ENCODE peak calls at places on chromosomes 5 and 9, in eight cellular contexts. One of them, this sample, is unnamed. For H3K9me3, the result is how much of the 10 kb centered on the place peaks cover.

GRCh38 chr5:69265931-69266330 is 31.2 kb downstream of the CDK7 start:
- DNase-seq in upper lobe of left lung: peak
- DNase-seq in body of pancreas: no peak
- DNase-seq in left ventricle myocardium inferior: no peak
- DNase-seq in mammary epithelial cell: no peak
- DNase-seq in tibial artery: no peak
- DNase-seq in right lobe of liver: no peak
- DNase-seq in AG04450: no peak
- DNase-seq in this sample: no peak

GRCh38 chr9:86187121-86187520 is 72.3 kb downstream of the C9orf153 start:
- DNase-seq in upper lobe of left lung: no peak
- DNase-seq in body of pancreas: no peak
- DNase-seq in left ventricle myocardium inferior: no peak
- DNase-seq in mammary epithelial cell: no peak
- DNase-seq in tibial artery: no peak
- DNase-seq in right lobe of liver: no peak
- DNase-seq in AG04450: no peak
- DNase-seq in this sample: no peak

GRCh38 chr5:94313188-94313587 is 305.2 kb downstream of the KIAA0825 start:
- DNase-seq in upper lobe of left lung: no peak
- DNase-seq in body of pancreas: no peak
- DNase-seq in left ventricle myocardium inferior: no peak
- DNase-seq in mammary epithelial cell: no peak
- DNase-seq in tibial artery: no peak
- DNase-seq in right lobe of liver: no peak
- DNase-seq in AG04450: no peak
- DNase-seq in this sample: no peak

GRCh38 chr9:126854734-126855133 is 5.7 kb upstream of the ZBTB34 start:
- DNase-seq in upper lobe of left lung: no peak
- DNase-seq in body of pancreas: no peak
- DNase-seq in left ventricle myocardium inferior: no peak
- DNase-seq in mammary epithelial cell: no peak
- DNase-seq in tibial artery: no peak
- DNase-seq in right lobe of liver: no peak
- DNase-seq in AG04450: no peak
- DNase-seq in this sample: no peak

GRCh38 chr5:164013077-164013670 is 507.8 kb downstream of the MAT2B start:
- DNase-seq in upper lobe of left lung: no peak
- DNase-seq in body of pancreas: peak
- DNase-seq in left ventricle myocardium inferior: no peak
- DNase-seq in mammary epithelial cell: peak
- DNase-seq in tibial artery: no peak
- DNase-seq in right lobe of liver: no peak
- DNase-seq in AG04450: peak
- DNase-seq in this sample: no peak

GRCh38 chr9:13552606-13553215 is 273.2 kb upstream of the MPDZ start:
- DNase-seq in upper lobe of left lung: no peak
- DNase-seq in body of pancreas: no peak
- DNase-seq in left ventricle myocardium inferior: no peak
- DNase-seq in mammary epithelial cell: no peak
- DNase-seq in tibial artery: no peak
- DNase-seq in right lobe of liver: no peak
- DNase-seq in AG04450: no peak
- DNase-seq in this sample: no peak

GRCh38 chr9:116247791-116248343 is 94.3 kb downstream of the PAPPA start:
- DNase-seq in upper lobe of left lung: no peak
- DNase-seq in body of pancreas: no peak
- DNase-seq in left ventricle myocardium inferior: no peak
- DNase-seq in mammary epithelial cell: no peak
- DNase-seq in tibial artery: no peak
- DNase-seq in right lobe of liver: no peak
- DNase-seq in AG04450: no peak
- DNase-seq in this sample: no peak

GRCh38 chr5:172953776-172954189 is 5.4 kb upstream of the RPL26L1 start:
- DNase-seq in upper lobe of left lung: no peak
- DNase-seq in body of pancreas: no peak
- DNase-seq in left ventricle myocardium inferior: no peak
- DNase-seq in mammary epithelial cell: peak
- DNase-seq in tibial artery: no peak
- DNase-seq in right lobe of liver: no peak
- DNase-seq in AG04450: peak
- DNase-seq in this sample: no peak

GRCh38 chr9:129307227-129307970 is 129.3 kb upstream of the IER5L start:
- DNase-seq in upper lobe of left lung: no peak
- DNase-seq in body of pancreas: no peak
- DNase-seq in left ventricle myocardium inferior: no peak
- DNase-seq in mammary epithelial cell: no peak
- DNase-seq in tibial artery: peak
- DNase-seq in right lobe of liver: peak
- DNase-seq in AG04450: no peak
- DNase-seq in this sample: no peak

GRCh38 chr5:108747111-108748009 is at the start of gene FER:
- DNase-seq in upper lobe of left lung: no peak
- DNase-seq in body of pancreas: peak
- DNase-seq in left ventricle myocardium inferior: no peak
- DNase-seq in mammary epithelial cell: peak
- DNase-seq in tibial artery: peak
- DNase-seq in right lobe of liver: no peak
- DNase-seq in AG04450: no peak
- DNase-seq in this sample: no peak

GRCh38 chr5:120690621-120691407 is 226.7 kb downstream of the PRR16 start:
- DNase-seq in upper lobe of left lung: no peak
- DNase-seq in body of pancreas: no peak
- DNase-seq in left ventricle myocardium inferior: no peak
- DNase-seq in mammary epithelial cell: no peak
- DNase-seq in tibial artery: no peak
- DNase-seq in right lobe of liver: no peak
- DNase-seq in AG04450: no peak
- DNase-seq in this sample: no peak

GRCh38 chr9:109408759-109409462 is 88.1 kb upstream of the EPB41L4B start:
- DNase-seq in upper lobe of left lung: no peak
- DNase-seq in body of pancreas: no peak
- DNase-seq in left ventricle myocardium inferior: no peak
- DNase-seq in mammary epithelial cell: no peak
- DNase-seq in tibial artery: no peak
- DNase-seq in right lobe of liver: no peak
- DNase-seq in AG04450: no peak
- DNase-seq in this sample: no peak

GRCh38 chr9:107693620-107694326 is 204.2 kb upstream of the KLF4 start:
- DNase-seq in upper lobe of left lung: no peak
- DNase-seq in body of pancreas: no peak
- DNase-seq in left ventricle myocardium inferior: no peak
- DNase-seq in mammary epithelial cell: peak
- DNase-seq in tibial artery: no peak
- DNase-seq in right lobe of liver: no peak
- DNase-seq in AG04450: no peak
- DNase-seq in this sample: no peak

GRCh38 chr9:133421615-133422542 is at the start of gene ADAMTS13:
- DNase-seq in upper lobe of left lung: no peak
- DNase-seq in body of pancreas: no peak
- DNase-seq in left ventricle myocardium inferior: no peak
- DNase-seq in mammary epithelial cell: no peak
- DNase-seq in tibial artery: no peak
- DNase-seq in right lobe of liver: no peak
- DNase-seq in AG04450: no peak
- DNase-seq in this sample: no peak

GRCh38 chr5:148512498-148512897 is 128.7 kb downstream of the FBXO38 start:
- DNase-seq in upper lobe of left lung: no peak
- DNase-seq in body of pancreas: no peak
- DNase-seq in left ventricle myocardium inferior: no peak
- DNase-seq in mammary epithelial cell: no peak
- DNase-seq in tibial artery: no peak
- DNase-seq in right lobe of liver: no peak
- DNase-seq in AG04450: no peak
- DNase-seq in this sample: no peak

GRCh38 chr9:92141144-92142129 is 26.2 kb upstream of the SPTLC1 start:
- DNase-seq in upper lobe of left lung: peak
- DNase-seq in body of pancreas: no peak
- DNase-seq in left ventricle myocardium inferior: no peak
- DNase-seq in mammary epithelial cell: peak
- DNase-seq in tibial artery: no peak
- DNase-seq in right lobe of liver: no peak
- DNase-seq in AG04450: no peak
- DNase-seq in this sample: no peak

GRCh38 chr5:170226661-170227060 is 6.1 kb upstream of the C5orf58 start:
- DNase-seq in upper lobe of left lung: no peak
- DNase-seq in body of pancreas: no peak
- DNase-seq in left ventricle myocardium inferior: no peak
- DNase-seq in mammary epithelial cell: no peak
- DNase-seq in tibial artery: peak
- DNase-seq in right lobe of liver: no peak
- DNase-seq in AG04450: no peak
- DNase-seq in this sample: no peak

GRCh38 chr5:151870820-151871219 is 53.8 kb downstream of the GLRA1 start:
- DNase-seq in upper lobe of left lung: no peak
- DNase-seq in body of pancreas: no peak
- DNase-seq in left ventricle myocardium inferior: no peak
- DNase-seq in mammary epithelial cell: peak
- DNase-seq in tibial artery: no peak
- DNase-seq in right lobe of liver: no peak
- DNase-seq in AG04450: no peak
- DNase-seq in this sample: no peak

GRCh38 chr5:173035904-173036707 is 20.0 kb upstream of the CREBRF start:
- DNase-seq in upper lobe of left lung: no peak
- DNase-seq in body of pancreas: no peak
- DNase-seq in left ventricle myocardium inferior: no peak
- DNase-seq in mammary epithelial cell: no peak
- DNase-seq in tibial artery: no peak
- DNase-seq in right lobe of liver: no peak
- DNase-seq in AG04450: no peak
- DNase-seq in this sample: no peak

GRCh38 chr5:39148983-39149534 is 70.3 kb downstream of the FYB1 start:
- DNase-seq in upper lobe of left lung: no peak
- DNase-seq in body of pancreas: no peak
- DNase-seq in left ventricle myocardium inferior: no peak
- DNase-seq in mammary epithelial cell: no peak
- DNase-seq in tibial artery: no peak
- DNase-seq in right lobe of liver: no peak
- DNase-seq in AG04450: no peak
- DNase-seq in this sample: no peak
- TF ChIP-seq CTCF in upper lobe of left lung: no peak
- TF ChIP-seq CTCF in body of pancreas: peak
- TF ChIP-seq CTCF in left ventricle myocardium inferior: peak
- TF ChIP-seq CTCF in mammary epithelial cell: peak
- TF ChIP-seq CTCF in tibial artery: no peak
- TF ChIP-seq CTCF in right lobe of liver: peak
- TF ChIP-seq CTCF in AG04450: peak
- TF ChIP-seq CTCF in this sample: no peak

GRCh38 chr5:141359790-141360426 is at the start of gene PCDHGB2:
- DNase-seq in upper lobe of left lung: no peak
- DNase-seq in body of pancreas: no peak
- DNase-seq in left ventricle myocardium inferior: no peak
- DNase-seq in mammary epithelial cell: no peak
- DNase-seq in tibial artery: no peak
- DNase-seq in right lobe of liver: no peak
- DNase-seq in AG04450: no peak
- DNase-seq in this sample: no peak
- H3K9me3 ChIP-seq in upper lobe of left lung: half or more
- H3K9me3 ChIP-seq in body of pancreas: under half
- H3K9me3 ChIP-seq in left ventricle myocardium inferior: half or more
- H3K9me3 ChIP-seq in mammary epithelial cell: under half
- H3K9me3 ChIP-seq in tibial artery: half or more
- H3K9me3 ChIP-seq in right lobe of liver: under half
- H3K9me3 ChIP-seq in AG04450: half or more
- H3K9me3 ChIP-seq in this sample: half or more

GRCh38 chr9:90773593-90773992 is 28.0 kb upstream of the SYK start:
- DNase-seq in upper lobe of left lung: no peak
- DNase-seq in body of pancreas: no peak
- DNase-seq in left ventricle myocardium inferior: no peak
- DNase-seq in mammary epithelial cell: peak
- DNase-seq in tibial artery: no peak
- DNase-seq in right lobe of liver: no peak
- DNase-seq in AG04450: no peak
- DNase-seq in this sample: peak
- TF ChIP-seq CTCF in upper lobe of left lung: no peak
- TF ChIP-seq CTCF in body of pancreas: peak
- TF ChIP-seq CTCF in left ventricle myocardium inferior: peak
- TF ChIP-seq CTCF in mammary epithelial cell: peak
- TF ChIP-seq CTCF in tibial artery: no peak
- TF ChIP-seq CTCF in right lobe of liver: peak
- TF ChIP-seq CTCF in AG04450: peak
- TF ChIP-seq CTCF in this sample: peak

GRCh38 chr5:178991190-178992145 is 3.7 kb downstream of the GRM6 start:
- DNase-seq in upper lobe of left lung: peak
- DNase-seq in body of pancreas: no peak
- DNase-seq in left ventricle myocardium inferior: no peak
- DNase-seq in mammary epithelial cell: no peak
- DNase-seq in tibial artery: no peak
- DNase-seq in right lobe of liver: peak
- DNase-seq in AG04450: no peak
- DNase-seq in this sample: no peak

GRCh38 chr5:178989311-178989710 is 5.8 kb downstream of the GRM6 start:
- DNase-seq in upper lobe of left lung: no peak
- DNase-seq in body of pancreas: no peak
- DNase-seq in left ventricle myocardium inferior: no peak
- DNase-seq in mammary epithelial cell: no peak
- DNase-seq in tibial artery: no peak
- DNase-seq in right lobe of liver: no peak
- DNase-seq in AG04450: no peak
- DNase-seq in this sample: no peak

GRCh38 chr5:178990491-178990890 is 4.6 kb downstream of the GRM6 start:
- DNase-seq in upper lobe of left lung: peak
- DNase-seq in body of pancreas: no peak
- DNase-seq in left ventricle myocardium inferior: no peak
- DNase-seq in mammary epithelial cell: no peak
- DNase-seq in tibial artery: no peak
- DNase-seq in right lobe of liver: no peak
- DNase-seq in AG04450: no peak
- DNase-seq in this sample: no peak

GRCh38 chr5:178986326-178986960 is 8.7 kb downstream of the GRM6 start:
- DNase-seq in upper lobe of left lung: peak
- DNase-seq in body of pancreas: no peak
- DNase-seq in left ventricle myocardium inferior: no peak
- DNase-seq in mammary epithelial cell: no peak
- DNase-seq in tibial artery: no peak
- DNase-seq in right lobe of liver: no peak
- DNase-seq in AG04450: no peak
- DNase-seq in this sample: no peak

DNA sequence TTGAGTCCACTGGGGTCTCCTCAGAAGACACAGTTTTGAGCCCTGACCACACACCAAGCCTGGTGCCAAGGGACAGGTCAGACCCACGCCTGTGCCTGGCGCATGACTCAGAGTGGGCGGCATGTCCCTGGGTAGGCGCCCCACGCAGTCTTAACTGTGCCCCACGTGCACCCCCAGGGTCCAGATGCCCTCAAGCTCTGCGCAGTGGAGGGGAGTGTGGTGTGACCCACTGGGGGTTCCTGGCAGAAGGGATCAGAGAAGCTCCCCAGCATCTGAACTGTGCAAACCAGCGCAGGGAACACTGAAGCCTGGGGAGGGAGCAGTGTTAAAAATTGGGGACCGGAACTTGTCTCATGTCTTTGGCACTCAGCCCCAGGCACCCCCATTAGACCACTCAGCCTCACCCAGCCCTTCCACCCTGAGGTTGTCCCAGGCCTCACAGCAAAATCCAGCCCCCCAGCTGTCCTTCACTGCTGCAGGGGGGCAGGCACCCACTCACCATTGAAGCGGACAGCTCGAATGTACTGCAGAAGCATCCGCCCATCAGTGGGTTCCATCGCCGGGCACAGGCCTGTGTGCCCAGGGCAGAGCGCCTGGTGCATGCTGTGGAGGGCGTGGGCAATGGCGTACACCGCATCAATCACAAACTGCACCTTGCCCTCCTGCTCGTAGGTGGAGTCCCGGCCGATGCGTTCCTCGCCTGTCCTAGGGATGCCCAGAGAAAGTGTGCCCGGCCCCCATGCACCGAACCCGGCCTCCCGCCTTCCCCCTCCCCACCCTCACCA is 6.5 kb downstream of the GRM6 start:
- DNase-seq in upper lobe of left lung: peak
- DNase-seq in body of pancreas: no peak
- DNase-seq in left ventricle myocardium inferior: no peak
- DNase-seq in mammary epithelial cell: no peak
- DNase-seq in tibial artery: no peak
- DNase-seq in right lobe of liver: no peak
- DNase-seq in AG04450: no peak
- DNase-seq in this sample: no peak
- H3K9me3 ChIP-seq in upper lobe of left lung: half or more
- H3K9me3 ChIP-seq in body of pancreas: under half
- H3K9me3 ChIP-seq in left ventricle myocardium inferior: half or more
- H3K9me3 ChIP-seq in mammary epithelial cell: under half
- H3K9me3 ChIP-seq in tibial artery: half or more
- H3K9me3 ChIP-seq in right lobe of liver: under half
- H3K9me3 ChIP-seq in AG04450: half or more
- H3K9me3 ChIP-seq in this sample: half or more

This sample was measured in mucosa of descending colon.